ENCODE peak calls at places on chromosomes 1 and 21, in four cellular contexts. M is putamen, Y is left kidney, S is AML-193. O is an unnamed sample.
A peak's percentile ranks its signal among the peaks of the same experiment; 100 is the strongest.

GRCh38 chr1:6614019-6614952 is 755 bp downstream of the PHF13 start:
- DNase-seq in S (no peak), M (no peak), Y (peak; percentile 81), O (no peak)

GRCh38 chr1:248631354-248632041 is 3.4 kb downstream of the OR2T11 start:
- DNase-seq in S (no peak), M (no peak), Y (no peak), O (peak; percentile 58)

GRCh38 chr1:186236921-186237320 is 138.1 kb downstream of the TPR start:
- DNase-seq in M (no peak), S (no peak), Y (no peak), O (no peak)

GRCh38 chr1:89790592-89790991 is 30.2 kb upstream of the LRRC8D start:
- DNase-seq in S (no peak), Y (no peak), M (no peak), O (no peak)

GRCh38 chr1:66729130-66729922 is 22.9 kb upstream of the DYNLT5 start:
- DNase-seq in Y (no peak), S (peak; percentile 18), M (no peak), O (no peak)

GRCh38 chr1:36561365-36561731 is 78.6 kb upstream of the CSF3R start:
- DNase-seq in Y (no peak), S (no peak), M (no peak), O (no peak)

GRCh38 chr1:107949467-107950253 is 15.3 kb downstream of the VAV3 start:
- DNase-seq in S (no peak), Y (no peak), M (no peak), O (peak; percentile 27)

GRCh38 chr1:156471496-156472490 is 28.8 kb downstream of the MEF2D start:
- DNase-seq in S (no peak), M (no peak), Y (no peak), O (no peak)

GRCh38 chr1:246319111-246319510 is 188.0 kb downstream of the SMYD3 start:
- DNase-seq in S (no peak), M (no peak), Y (no peak), O (no peak)

GRCh38 chr1:1996207-1996651 is 7.4 kb downstream of the CFAP74 start:
- DNase-seq in Y (no peak), M (no peak), S (peak; percentile 77), O (peak; percentile 94)

GRCh38 chr1:59173721-59174120 is 123.2 kb upstream of the FGGY start:
- DNase-seq in S (no peak), Y (no peak), M (no peak), O (peak; percentile 49)

GRCh38 chr1:43547538-43548072 is 16.9 kb downstream of the PTPRF start:
- DNase-seq in S (no peak), M (peak; percentile 77), Y (peak; percentile 48), O (peak; percentile 20)

GRCh38 chr1:234913771-234914170 is 214.9 kb downstream of the TOMM20 start:
- DNase-seq in S (no peak), M (no peak), Y (no peak), O (no peak)

GRCh38 chr1:7265771-7266371 is 480.6 kb downstream of the CAMTA1 start:
- DNase-seq in Y (peak; percentile 82), M (no peak), S (no peak), O (no peak)

GRCh38 chr1:184559117-184559713 is 172.4 kb downstream of the C1orf21 start:
- DNase-seq in Y (no peak), M (no peak), S (no peak), O (no peak)

GRCh38 chr21:42443876-42444744 is 40.4 kb downstream of the UBASH3A start:
- DNase-seq in Y (no peak), S (no peak), M (no peak), O (no peak)

GRCh38 chr21:17390575-17390974 is 122.3 kb upstream of the CXADR start:
- DNase-seq in Y (no peak), S (no peak), M (no peak), O (no peak)

O was measured in MV-4-11.